ENCODE peak calls at places on chromosomes 6 and 20, in five cellular contexts. V, S, T, K and X are unnamed samples. For H3K4me1 and H3K36me3, the result is how much of the 10 kb centered on the place peaks cover.

GRCh38 chr6:155495011-155495768 is 39.6 kb upstream of the NOX3 start:
- DNase-seq in V (no peak), K (peak), S (no peak), T (peak), X (no peak)

GRCh38 chr6:20540683-20541082 is 6.4 kb downstream of the CDKAL1 start:
- DNase-seq in S (no peak), K (peak), V (no peak), T (no peak), X (no peak)

GRCh38 chr20:25295386-25296093 is 47.7 kb downstream of the PYGB start:
- DNase-seq in V (no peak), S (no peak), K (no peak), T (no peak), X (peak)

GRCh38 chr6:149567194-149567586 is 1.0 kb downstream of the GINM1 start:
- DNase-seq in T (no peak), V (no peak), S (no peak), K (no peak), X (no peak)

GRCh38 chr6:159077123-159077522 is 32.3 kb upstream of the TAGAP start:
- DNase-seq in T (no peak), S (no peak), V (peak), K (no peak), X (no peak)

GRCh38 chr6:14799928-14800327 is 445.9 kb upstream of the JARID2 start:
- DNase-seq in T (no peak), V (no peak), K (peak), S (peak), X (peak)

GRCh38 chr20:41701596-41702350 is 83.6 kb upstream of the CHD6 start:
- DNase-seq in T (no peak), V (no peak), S (no peak), K (no peak), X (no peak)

GRCh38 chr20:58452667-58453255 is 62.4 kb downstream of the APCDD1L start:
- DNase-seq in S (no peak), K (no peak), T (no peak), V (no peak), X (no peak)

GRCh38 chr6:66173587-66173986 is 466.6 kb upstream of the EYS start:
- DNase-seq in T (no peak), S (no peak), K (no peak), V (no peak), X (no peak)

GRCh38 chr6:72620866-72621242 is 1.0 kb upstream of the KCNQ5 start:
- DNase-seq in V (peak), K (no peak), S (peak), T (no peak), X (no peak)

GRCh38 chr20:45456632-45457031 is 12.9 kb upstream of the WFDC2 start:
- DNase-seq in K (no peak), V (no peak), S (no peak), T (no peak), X (peak)

GRCh38 chr6:43185391-43185790 is 3.4 kb downstream of the CUL9 start:
- DNase-seq in T (no peak), S (no peak), K (no peak), V (no peak), X (no peak)

GRCh38 chr6:113825776-113826175 is 31.4 kb upstream of the MARCKS start:
- DNase-seq in S (no peak), K (peak), V (no peak), T (peak), X (peak)

GRCh38 chr20:11136691-11137090 is 462.9 kb upstream of the JAG1 start:
- DNase-seq in K (no peak), S (no peak), V (no peak), T (no peak), X (no peak)

GRCh38 chr6:82348130-82348529 is 15.5 kb upstream of the TPBG start:
- DNase-seq in T (no peak), S (no peak), V (no peak), K (no peak), X (no peak)

GRCh38 chr6:6717953-6718352 is 129.4 kb downstream of the LY86 start:
- DNase-seq in T (no peak), V (no peak), K (peak), S (no peak), X (no peak)

GRCh38 chr6:14706378-14706929 is 539.4 kb upstream of the JARID2 start:
- DNase-seq in V (no peak), S (peak), T (no peak), K (peak), X (no peak)

GRCh38 chr20:23585449-23585807 is 17.1 kb upstream of the CST9L start:
- DNase-seq in V (no peak), T (no peak), S (no peak), K (no peak), X (no peak)

GRCh38 chr6:45416700-45417099 is 39.0 kb upstream of the SUPT3H start:
- DNase-seq in S (no peak), K (no peak), T (no peak), V (no peak), X (no peak)

GRCh38 chr6:113428702-113429101 is 428.4 kb upstream of the MARCKS start:
- DNase-seq in T (no peak), V (no peak), S (no peak), K (peak), X (no peak)

GRCh38 chr6:52305385-52305784 is 20.8 kb upstream of the MCM3 start:
- DNase-seq in S (no peak), V (no peak), K (no peak), T (no peak), X (no peak)

GRCh38 chr6:5205877-5206840 is 54.6 kb downstream of the LYRM4 start:
- DNase-seq in K (peak), V (no peak), T (peak), S (no peak), X (no peak)

GRCh38 chr6:3457710-3458605 is 1.1 kb upstream of the SLC22A23 start:
- DNase-seq in T (no peak), K (no peak), S (no peak), V (no peak), X (peak)

GRCh38 chr6:43313813-43314212 is 5.2 kb upstream of the CRIP3 start:
- DNase-seq in T (no peak), V (no peak), K (no peak), S (no peak), X (no peak)

GRCh38 chr6:156390621-156391378 is 386.4 kb upstream of the ARID1B start:
- DNase-seq in V (no peak), K (no peak), S (no peak), T (no peak), X (no peak)

GRCh38 chr6:146240307-146240706 is 211.4 kb downstream of the GRM1 start:
- DNase-seq in K (no peak), S (no peak), T (no peak), V (no peak), X (no peak)

GRCh38 chr6:88972504-88973423 is 9.3 kb upstream of the RNGTT start:
- DNase-seq in T (no peak), S (no peak), V (no peak), K (no peak), X (peak)

DNA sequence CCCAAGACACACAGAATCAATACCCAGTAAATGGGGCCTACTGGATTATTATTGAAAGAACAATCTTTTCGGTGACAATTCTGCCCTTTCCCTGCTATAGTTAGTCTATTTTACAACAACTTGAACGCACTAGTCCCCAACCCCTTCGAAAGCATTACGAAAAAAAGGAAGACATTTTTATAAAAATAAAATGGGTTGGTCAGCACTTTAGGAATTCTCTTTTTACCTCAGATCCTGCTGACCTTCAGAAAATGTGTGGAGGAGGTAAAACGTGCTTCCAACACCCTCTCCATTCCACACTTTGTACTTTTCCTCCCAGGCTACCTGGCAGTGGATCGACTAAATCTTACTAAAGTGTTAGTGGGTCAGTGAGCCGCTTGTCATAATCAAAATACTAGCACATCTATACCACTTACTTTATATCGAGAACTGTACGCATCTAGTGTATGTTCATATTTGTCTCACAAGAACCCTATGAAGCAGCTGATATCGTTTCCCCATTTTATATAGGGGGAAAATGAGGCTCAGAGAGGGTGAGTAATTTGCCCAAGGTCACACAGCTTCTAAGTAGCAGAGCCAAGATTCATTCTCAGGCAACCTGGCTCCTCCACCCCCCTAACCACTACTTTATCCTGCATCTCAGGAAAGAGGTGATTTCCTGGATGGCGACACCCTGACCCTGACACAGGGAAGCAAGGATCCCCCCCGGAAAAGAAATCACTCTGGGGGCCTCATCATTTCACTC is 10.6 kb downstream of the NFATC2 start:
- DNase-seq in V (no peak), K (no peak), T (no peak), S (no peak), X (no peak)
- H3K4me1 ChIP-seq in V (half or more), K (under half), T (under half), S (under half), X (under half)

GRCh38 chr20:507006-507758 is 36.4 kb downstream of the CSNK2A1 start:
- DNase-seq in V (no peak), S (no peak), T (no peak), K (no peak), X (no peak)
- H3K36me3 ChIP-seq in V (under half), S (under half), T (under half), K (under half), X (under half)

GRCh38 chr6:109977791-109978173 is 329 bp upstream of the GPR6 start:
- DNase-seq in K (no peak), T (no peak), S (no peak), V (no peak), X (no peak)
- H3K4me3 ChIP-seq in K (no peak), T (no peak), S (no peak), V (no peak), X (no peak)

DNA sequence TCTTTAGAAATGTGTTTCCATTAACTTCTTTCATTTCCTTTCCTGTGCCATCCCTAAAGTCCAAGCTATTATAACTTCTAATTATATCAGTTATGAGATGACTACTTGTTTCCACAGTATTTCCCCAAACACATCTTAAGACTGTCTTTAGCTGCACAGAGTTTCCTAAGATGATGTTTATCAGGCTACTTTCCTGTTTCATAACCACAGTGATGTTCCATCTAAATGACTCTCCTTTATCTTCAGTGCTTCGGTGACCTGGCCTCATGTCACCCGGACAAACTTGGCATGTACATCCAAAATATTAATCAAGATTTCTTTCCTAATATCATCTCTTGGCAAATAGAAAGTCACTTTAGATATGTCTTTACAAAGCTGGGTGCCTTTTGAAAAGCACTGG is 18.5 kb upstream of the CCN6 start:
- DNase-seq in T (no peak), S (no peak), K (no peak), V (no peak), X (no peak)
- H3K4me1 ChIP-seq in T (half or more), S (under half), K (under half), V (half or more), X (under half)

GRCh38 chr20:32411955-32412706 is 54.0 kb downstream of the ASXL1 start:
- DNase-seq in V (no peak), S (no peak), T (no peak), K (no peak), X (no peak)
- H3K36me3 ChIP-seq in V (under half), S (under half), T (under half), K (under half), X (under half)

GRCh38 chr6:161242779-161243693 is 30.8 kb downstream of the AGPAT4 start:
- DNase-seq in V (peak), K (peak), S (no peak), T (no peak), X (no peak)
- H3K4me3 ChIP-seq in V (no peak), K (no peak), S (no peak), T (no peak), X (no peak)

DNA sequence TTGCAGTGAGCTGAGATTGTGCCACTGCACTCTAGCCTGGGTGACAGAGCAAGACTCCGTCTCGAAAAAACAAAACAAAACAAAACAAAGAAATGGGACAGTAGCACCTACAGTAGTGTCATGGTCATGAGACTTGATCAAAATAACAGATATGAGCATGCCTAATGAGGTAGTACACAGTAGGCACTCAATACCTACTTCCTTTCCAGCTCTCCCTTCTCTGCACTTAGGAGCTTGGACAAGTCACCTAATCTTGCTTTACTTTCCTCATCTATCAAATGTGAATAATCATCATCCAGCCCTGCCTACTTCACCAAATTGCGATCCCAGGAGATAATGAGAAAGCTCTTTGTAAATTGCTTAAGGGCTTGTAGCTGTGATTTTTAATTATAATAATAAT is 55.4 kb upstream of the EPB41L1 start:
- DNase-seq in T (no peak), K (no peak), S (no peak), V (no peak), X (no peak)
- H3K4me1 ChIP-seq in T (under half), K (under half), S (under half), V (under half), X (under half)